ENCODE peak calls at places on chromosomes 12 and 14, in nine cellular contexts. G, D, R, U, T, A, C, S and H are unnamed samples.

GRCh38 chr14:26594756-26595545 is 2.9 kb downstream of the NOVA1 start:
- DNase-seq in G (no peak), D (no peak), R (no peak), U (peak), T (no peak), A (no peak), C (no peak), S (no peak), H (no peak)

GRCh38 chr12:79183946-79184345 is 319.4 kb downstream of the SYT1 start:
- DNase-seq in G (peak), D (no peak), R (no peak), U (no peak), T (peak), A (no peak), C (no peak), S (peak), H (no peak)

GRCh38 chr12:128817115-128818015 is 6.4 kb downstream of the SLC15A4 start:
- DNase-seq in G (peak), D (peak), R (no peak), U (no peak), T (peak), A (no peak), C (peak), S (peak), H (peak)

GRCh38 chr14:98077176-98077575 is 1194.8 kb downstream of the BCL11B start:
- DNase-seq in G (no peak), D (no peak), R (no peak), U (no peak), T (peak), A (no peak), C (no peak), S (no peak), H (no peak)

GRCh38 chr14:51139221-51139681 is 44.3 kb upstream of the TRIM9 start:
- DNase-seq in G (no peak), D (no peak), R (no peak), U (no peak), T (peak), A (no peak), C (no peak), S (no peak), H (no peak)

GRCh38 chr12:14664434-14665023 is 31.9 kb downstream of the GUCY2C start:
- DNase-seq in G (peak), D (no peak), R (peak), U (peak), T (peak), A (no peak), C (peak), S (peak), H (peak)

GRCh38 chr14:33676135-33676566 is 274.7 kb downstream of the EGLN3 start:
- DNase-seq in G (no peak), D (no peak), R (peak), U (peak), T (peak), A (peak), C (peak), S (peak), H (peak)

GRCh38 chr12:112907415-112908157 is 824 bp downstream of the OAS1 start:
- DNase-seq in G (no peak), D (no peak), R (peak), U (no peak), T (no peak), A (no peak), C (no peak), S (no peak), H (peak)

GRCh38 chr12:99455350-99456037 is 192.1 kb upstream of the GARIN6 start:
- DNase-seq in G (no peak), D (no peak), R (peak), U (peak), T (peak), A (peak), C (peak), S (peak), H (no peak)

GRCh38 chr12:93113317-93114006 is 184.4 kb upstream of the EEA1 start:
- DNase-seq in G (no peak), D (no peak), R (no peak), U (no peak), T (peak), A (no peak), C (no peak), S (no peak), H (no peak)

GRCh38 chr14:104138891-104139459 is 588 bp downstream of the KIF26A start:
- DNase-seq in G (no peak), D (no peak), R (no peak), U (no peak), T (peak), A (peak), C (no peak), S (no peak), H (no peak)

GRCh38 chr12:54162741-54163140 is 26.0 kb downstream of the SMUG1 start:
- DNase-seq in G (no peak), D (no peak), R (no peak), U (no peak), T (no peak), A (no peak), C (no peak), S (no peak), H (no peak)

GRCh38 chr12:31390991-31391390 is 65.0 kb upstream of the SINHCAF start:
- DNase-seq in G (no peak), D (no peak), R (no peak), U (peak), T (no peak), A (no peak), C (no peak), S (no peak), H (no peak)

GRCh38 chr12:499837-500458 is 40.2 kb downstream of the B4GALNT3 start:
- DNase-seq in G (no peak), D (no peak), R (no peak), U (no peak), T (no peak), A (no peak), C (no peak), S (no peak), H (no peak)

GRCh38 chr12:23209793-23210192 is 584.8 kb downstream of the ETNK1 start:
- DNase-seq in G (no peak), D (no peak), R (no peak), U (no peak), T (peak), A (no peak), C (no peak), S (no peak), H (no peak)

GRCh38 chr14:99742509-99743487 is 50.4 kb upstream of the EML1 start:
- DNase-seq in G (no peak), D (no peak), R (no peak), U (no peak), T (no peak), A (no peak), C (no peak), S (no peak), H (no peak)

GRCh38 chr14:77124345-77125274 is 17.0 kb downstream of the ZDHHC22 start:
- DNase-seq in G (peak), D (no peak), R (no peak), U (peak), T (peak), A (peak), C (no peak), S (peak), H (peak)

GRCh38 chr14:30914812-30915211 is 40.5 kb downstream of the COCH start:
- DNase-seq in G (no peak), D (no peak), R (no peak), U (no peak), T (no peak), A (no peak), C (no peak), S (no peak), H (no peak)

GRCh38 chr12:64088431-64089349 is 133.4 kb downstream of the KICS2 start:
- DNase-seq in G (peak), D (peak), R (peak), U (peak), T (peak), A (no peak), C (peak), S (peak), H (no peak)

GRCh38 chr12:130526813-130527212 is 189.1 kb downstream of the PIWIL1 start:
- DNase-seq in G (no peak), D (no peak), R (no peak), U (peak), T (no peak), A (peak), C (no peak), S (no peak), H (peak)

GRCh38 chr14:69317780-69318179 is 57.8 kb downstream of the GALNT16 start:
- DNase-seq in G (no peak), D (no peak), R (no peak), U (no peak), T (no peak), A (no peak), C (no peak), S (no peak), H (no peak)

GRCh38 chr12:107475900-107476299 is 209.7 kb upstream of the PWP1 start:
- DNase-seq in G (no peak), D (no peak), R (no peak), U (no peak), T (no peak), A (no peak), C (no peak), S (no peak), H (no peak)

GRCh38 chr14:68824517-68825347 is 31.9 kb upstream of the ZFP36L1 start:
- DNase-seq in G (peak), D (no peak), R (peak), U (peak), T (peak), A (peak), C (no peak), S (peak), H (peak)

GRCh38 chr12:40446385-40446784 is 221.6 kb downstream of the LRRK2 start:
- DNase-seq in G (peak), D (no peak), R (peak), U (peak), T (peak), A (no peak), C (no peak), S (peak), H (peak)

GRCh38 chr14:99718031-99718810 is 34.1 kb downstream of the CYP46A1 start:
- DNase-seq in G (no peak), D (no peak), R (no peak), U (no peak), T (no peak), A (no peak), C (no peak), S (no peak), H (peak)

GRCh38 chr12:96255077-96255476 is 60.9 kb downstream of the ELK3 start:
- DNase-seq in G (peak), D (peak), R (no peak), U (no peak), T (no peak), A (no peak), C (peak), S (peak), H (no peak)

GRCh38 chr14:69373104-69373503 is 25.0 kb downstream of the ERH start:
- DNase-seq in G (no peak), D (no peak), R (no peak), U (no peak), T (no peak), A (no peak), C (no peak), S (no peak), H (no peak)

GRCh38 chr12:98635657-98636323 is 8.8 kb downstream of the IKBIP start:
- DNase-seq in G (peak), D (no peak), R (no peak), U (peak), T (peak), A (no peak), C (peak), S (peak), H (peak)

GRCh38 chr12:55727643-55728184 is 1.1 kb downstream of the CD63 start:
- DNase-seq in G (peak), D (no peak), R (no peak), U (peak), T (no peak), A (no peak), C (no peak), S (no peak), H (no peak)

GRCh38 chr14:51023964-51024363 is 70.9 kb downstream of the TRIM9 start:
- DNase-seq in G (no peak), D (no peak), R (no peak), U (no peak), T (no peak), A (no peak), C (peak), S (peak), H (no peak)

GRCh38 chr12:16564675-16565074 is 41.3 kb downstream of the LMO3 start:
- DNase-seq in G (no peak), D (no peak), R (no peak), U (no peak), T (no peak), A (no peak), C (no peak), S (no peak), H (no peak)

GRCh38 chr14:91367173-91368171 is 50.1 kb downstream of the CCDC88C start:
- DNase-seq in G (peak), D (no peak), R (peak), U (no peak), T (peak), A (no peak), C (peak), S (peak), H (peak)

GRCh38 chr14:105117257-105117646 is 51.3 kb downstream of the JAG2 start:
- DNase-seq in G (no peak), D (no peak), R (no peak), U (no peak), T (no peak), A (no peak), C (no peak), S (no peak), H (no peak)

GRCh38 chr12:114694436-114695304 is 10.7 kb upstream of the TBX3 start:
- DNase-seq in G (no peak), D (no peak), R (no peak), U (peak), T (peak), A (no peak), C (no peak), S (no peak), H (no peak)

GRCh38 chr12:9074484-9075140 is 41.1 kb downstream of the A2M start:
- DNase-seq in G (no peak), D (no peak), R (no peak), U (no peak), T (no peak), A (no peak), C (no peak), S (no peak), H (no peak)

GRCh38 chr14:89418452-89418851 is 1.4 kb upstream of the FOXN3 start:
- DNase-seq in G (no peak), D (no peak), R (peak), U (no peak), T (no peak), A (no peak), C (no peak), S (no peak), H (no peak)

GRCh38 chr12:46786774-46787173 is 39.0 kb downstream of the SLC38A4 start:
- DNase-seq in G (peak), D (no peak), R (no peak), U (no peak), T (peak), A (no peak), C (peak), S (peak), H (no peak)

GRCh38 chr12:82687020-82687951 is 580 bp downstream of the TMTC2 start:
- DNase-seq in G (peak), D (no peak), R (peak), U (peak), T (peak), A (peak), C (peak), S (peak), H (peak)

GRCh38 chr12:82688035-82688501 is 1.4 kb downstream of the TMTC2 start:
- DNase-seq in G (no peak), D (no peak), R (peak), U (no peak), T (no peak), A (no peak), C (peak), S (peak), H (peak)

GRCh38 chr12:82688619-82689018 is 1.9 kb downstream of the TMTC2 start:
- DNase-seq in G (no peak), D (no peak), R (no peak), U (no peak), T (no peak), A (no peak), C (no peak), S (no peak), H (no peak)

GRCh38 chr12:82685721-82686222 is 934 bp upstream of the TMTC2 start:
- DNase-seq in G (peak), D (peak), R (peak), U (peak), T (peak), A (peak), C (peak), S (peak), H (peak)

DNA sequence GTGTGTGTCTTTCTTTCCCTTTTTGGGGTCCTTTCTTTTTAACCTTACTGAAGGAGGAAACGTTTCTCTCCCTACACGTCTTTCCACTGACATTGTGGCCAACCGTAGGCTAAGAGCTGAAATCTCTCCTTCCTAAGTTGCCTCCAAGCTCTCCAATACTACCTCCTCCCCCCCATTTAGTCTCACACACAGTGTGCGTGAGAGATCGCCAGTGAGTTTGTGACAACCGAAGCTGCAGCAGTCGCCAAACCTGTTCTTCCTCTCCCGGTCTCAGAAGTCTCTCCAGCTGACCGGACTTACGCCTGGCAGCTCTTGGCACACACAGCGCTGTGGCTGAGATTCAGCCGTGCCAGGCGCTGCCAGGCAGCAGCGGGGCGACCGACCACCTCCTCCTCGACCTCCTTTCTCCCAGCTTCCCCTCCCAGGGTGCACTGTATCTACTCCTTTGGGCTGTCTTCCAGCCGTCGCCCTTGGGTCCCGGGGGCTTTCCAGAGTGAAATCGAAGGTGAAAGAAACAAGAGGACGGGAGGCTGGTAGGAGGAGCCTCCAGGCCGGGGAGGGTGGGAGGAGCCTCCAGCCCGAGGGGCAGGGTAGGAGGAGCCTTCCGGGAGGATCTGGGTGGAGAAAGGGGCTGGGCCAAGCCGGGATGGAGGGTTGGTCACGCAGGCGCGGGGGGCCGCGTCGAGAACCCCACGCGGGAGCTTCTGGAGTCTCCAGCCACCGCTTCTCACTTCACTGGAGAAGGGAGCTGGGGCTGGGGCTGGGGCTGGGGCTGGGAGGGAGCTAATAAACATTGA is at the start of gene TMTC2:
- DNase-seq in G (peak), D (peak), R (peak), U (peak), T (peak), A (peak), C (peak), S (peak), H (peak)
- TF ChIP-seq CTCF in G (no peak), D (no peak), R (no peak), U (no peak), T (peak), A (no peak), C (no peak), S (no peak), H (no peak)

GRCh38 chr14:85197976-85198375 is 332.0 kb upstream of the FLRT2 start:
- DNase-seq in G (no peak), D (no peak), R (no peak), U (no peak), T (no peak), A (no peak), C (no peak), S (peak), H (no peak)

GRCh38 chr14:85191986-85192385 is 338.0 kb upstream of the FLRT2 start:
- DNase-seq in G (no peak), D (no peak), R (no peak), U (no peak), T (peak), A (no peak), C (no peak), S (no peak), H (no peak)

GRCh38 chr14:85190251-85190650 is 339.7 kb upstream of the FLRT2 start:
- DNase-seq in G (no peak), D (no peak), R (no peak), U (no peak), T (no peak), A (no peak), C (no peak), S (no peak), H (no peak)

DNA sequence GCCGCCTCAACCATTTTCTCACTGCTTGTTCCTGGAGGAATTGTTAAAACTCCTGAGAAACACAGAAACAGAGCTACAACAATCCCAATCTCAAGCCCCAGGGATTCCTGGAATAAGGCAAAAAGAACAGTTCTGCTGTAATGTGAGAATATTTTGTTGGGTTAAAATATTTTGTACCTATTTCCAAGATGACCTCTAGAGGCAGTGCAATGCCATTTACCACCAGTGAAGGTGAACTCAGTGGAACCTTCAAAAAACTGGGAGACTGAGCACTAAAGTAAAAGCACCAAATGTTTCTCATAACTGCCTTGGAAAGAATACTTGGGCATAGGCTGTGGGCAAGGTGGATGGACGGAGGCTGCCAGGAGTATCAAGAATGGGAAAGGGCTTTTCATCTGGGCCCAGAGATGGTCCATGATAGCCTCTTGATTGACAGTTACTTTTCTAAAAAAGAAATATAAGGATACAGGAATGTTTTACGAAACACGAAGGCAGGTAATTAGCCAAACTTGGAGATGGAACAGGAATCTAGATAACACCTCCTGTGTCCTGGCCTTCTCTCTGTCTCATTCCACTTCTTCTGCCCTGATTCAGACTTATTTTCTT is 334.0 kb upstream of the FLRT2 start:
- DNase-seq in G (peak), D (no peak), R (no peak), U (peak), T (peak), A (no peak), C (no peak), S (no peak), H (no peak)
- TF ChIP-seq CTCF in G (peak), D (peak), R (peak), U (peak), T (peak), A (peak), C (peak), S (peak), H (no peak)

GRCh38 chr14:35879654-35880249 is 53.6 kb downstream of the BRMS1L start:
- DNase-seq in G (peak), D (no peak), R (no peak), U (peak), T (peak), A (no peak), C (peak), S (peak), H (peak)
- TF ChIP-seq CTCF in G (peak), D (peak), R (peak), U (peak), T (peak), A (no peak), C (peak), S (peak), H (peak)

DNA sequence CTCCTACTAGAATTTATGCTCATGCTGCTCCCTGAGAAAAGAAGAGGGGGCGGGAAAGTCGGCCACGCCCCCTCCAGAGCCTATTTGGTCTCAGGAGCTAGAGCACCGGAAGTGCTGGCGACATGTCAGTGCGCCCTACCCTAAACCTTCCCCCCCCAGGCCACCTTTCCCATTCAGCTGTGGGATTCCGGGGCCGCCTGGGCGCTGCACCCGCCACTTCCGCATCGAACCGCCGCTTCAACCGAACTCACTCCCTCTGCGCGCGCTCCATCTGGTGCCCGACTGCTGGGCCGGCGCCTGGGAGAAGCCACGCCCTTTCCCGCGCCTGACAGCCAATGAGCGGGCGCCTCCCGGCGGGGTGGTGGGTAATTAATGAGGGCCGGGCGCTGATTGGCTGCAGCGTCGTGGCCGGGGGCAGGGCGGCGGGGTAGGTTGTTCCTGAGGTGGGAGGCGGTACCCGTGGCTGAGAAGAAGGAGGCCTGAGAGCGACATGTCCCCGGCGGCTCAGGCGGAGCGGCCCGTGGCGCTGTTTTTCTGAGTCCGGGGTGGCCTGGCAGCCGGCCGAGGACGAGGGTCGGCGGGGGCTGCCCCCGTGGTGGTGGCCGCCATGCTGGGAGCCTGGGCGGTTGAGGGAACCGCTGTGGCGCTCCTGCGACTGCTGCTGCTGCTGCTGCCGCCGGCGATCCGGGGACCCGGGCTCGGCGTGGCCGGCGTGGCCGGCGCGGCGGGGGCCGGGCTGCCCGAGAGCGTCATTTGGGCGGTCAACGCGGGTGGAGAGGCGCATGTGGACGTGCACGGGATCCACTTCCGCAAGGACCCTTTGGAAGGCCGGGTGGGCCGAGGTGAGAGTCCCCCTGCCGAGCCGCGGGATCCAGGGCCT is at the start of gene MLEC:
- DNase-seq in G (peak), D (peak), R (peak), U (peak), T (peak), A (peak), C (peak), S (peak), H (peak)
- TF ChIP-seq CTCF in G (peak), D (peak), R (no peak), U (peak), T (peak), A (no peak), C (no peak), S (no peak), H (no peak)